ENCODE peak calls at places on chromosomes 3 and 15, in seven cellular contexts. J is neuronal stem cell, E is IMR-90, U is mesendoderm, L is H1, F is mesenchymal stem cell, S is trophoblast cell. R is an unnamed sample.

GRCh38 chr3:131216801-131217200 is 164.8 kb upstream of the NUDT16 start:
- DNase-seq in J (no peak), E (peak; percentile 50), U (peak; percentile 81), L (no peak), F (peak; percentile 72), S (peak; percentile 24), R (peak; percentile 55)

GRCh38 chr3:151101270-151101954 is 15.9 kb downstream of the MED12L start:
- DNase-seq in J (no peak), E (no peak), U (no peak), L (no peak), F (no peak), S (no peak), R (no peak)

GRCh38 chr15:29018406-29018805 is 132.6 kb downstream of the APBA2 start:
- DNase-seq in J (no peak), E (no peak), U (peak; percentile 68), L (peak; percentile 67), F (no peak), S (no peak), R (peak; percentile 80)

GRCh38 chr15:52733696-52734255 is 54.6 kb upstream of the ATOSA start:
- DNase-seq in J (no peak), E (no peak), U (no peak), L (no peak), F (peak; percentile 15), S (no peak), R (no peak)

GRCh38 chr3:131655076-131655685 is 152.4 kb upstream of the MRPL3 start:
- DNase-seq in J (no peak), E (no peak), U (no peak), L (no peak), F (no peak), S (no peak), R (no peak)

GRCh38 chr3:135970500-135971116 is 5.1 kb downstream of the PPP2R3A start:
- DNase-seq in J (no peak), E (peak; percentile 44), U (peak; percentile 39), L (no peak), F (no peak), S (no peak), R (no peak)

GRCh38 chr15:87762110-87762509 is 494.4 kb downstream of the NTRK3 start:
- DNase-seq in J (no peak), E (no peak), U (no peak), L (no peak), F (peak; percentile 29), S (no peak), R (no peak)

GRCh38 chr15:32717290-32718081 is at the start of gene GREM1:
- DNase-seq in J (peak; percentile 66), E (peak; percentile 70), U (peak; percentile 73), L (peak; percentile 81), F (peak; percentile 73), S (no peak), R (peak; percentile 55)

GRCh38 chr3:120094776-120095225 is 554 bp upstream of the GSK3B start:
- DNase-seq in J (peak; percentile 100), E (peak; percentile 100), U (peak; percentile 100), L (no peak), F (peak; percentile 100), S (peak; percentile 100), R (peak; percentile 99)

GRCh38 chr15:58355965-58356358 is 75.8 kb upstream of the LIPC start:
- DNase-seq in J (no peak), E (no peak), U (no peak), L (no peak), F (no peak), S (no peak), R (no peak)

GRCh38 chr3:171699611-171700010 is 110.7 kb downstream of the PLD1 start:
- DNase-seq in J (no peak), E (no peak), U (no peak), L (no peak), F (no peak), S (no peak), R (no peak)

GRCh38 chr3:112973325-112974177 is 1.4 kb downstream of the CD200R1 start:
- DNase-seq in J (no peak), E (no peak), U (no peak), L (no peak), F (no peak), S (no peak), R (no peak)

GRCh38 chr3:55272031-55272645 is 215.0 kb downstream of the WNT5A start:
- DNase-seq in J (no peak), E (peak; percentile 34), U (no peak), L (no peak), F (peak; percentile 49), S (no peak), R (no peak)

GRCh38 chr3:75631541-75631940 is 32.6 kb upstream of the FRG2C start:
- DNase-seq in J (no peak), E (no peak), U (no peak), L (no peak), F (no peak), S (no peak), R (no peak)

GRCh38 chr3:153144779-153145178 is 17.2 kb upstream of the RAP2B start:
- DNase-seq in J (no peak), E (peak; percentile 62), U (no peak), L (no peak), F (peak; percentile 48), S (no peak), R (no peak)

GRCh38 chr3:54223063-54223462 is 100.7 kb downstream of the CACNA2D3 start:
- DNase-seq in J (no peak), E (no peak), U (no peak), L (no peak), F (no peak), S (no peak), R (no peak)

GRCh38 chr3:66465034-66465433 is 35.8 kb downstream of the LRIG1 start:
- DNase-seq in J (no peak), E (no peak), U (no peak), L (no peak), F (no peak), S (no peak), R (no peak)

GRCh38 chr3:191216510-191216909 is 17.5 kb downstream of the OSTN start:
- DNase-seq in J (no peak), E (no peak), U (no peak), L (no peak), F (no peak), S (no peak), R (no peak)

GRCh38 chr3:191220908-191221307 is 21.9 kb downstream of the OSTN start:
- DNase-seq in J (no peak), E (no peak), U (peak; percentile 64), L (no peak), F (no peak), S (no peak), R (no peak)

GRCh38 chr3:191217331-191217730 is 18.3 kb downstream of the OSTN start:
- DNase-seq in J (no peak), E (no peak), U (no peak), L (no peak), F (no peak), S (no peak), R (no peak)
- H2BK5ac ChIP-seq in J (no peak overlapping the region), E (no peak overlapping the region), U (no peak overlapping the region), L (no peak overlapping the region), F (no peak overlapping the region), S (no peak overlapping the region), R (no peak overlapping the region)

DNA sequence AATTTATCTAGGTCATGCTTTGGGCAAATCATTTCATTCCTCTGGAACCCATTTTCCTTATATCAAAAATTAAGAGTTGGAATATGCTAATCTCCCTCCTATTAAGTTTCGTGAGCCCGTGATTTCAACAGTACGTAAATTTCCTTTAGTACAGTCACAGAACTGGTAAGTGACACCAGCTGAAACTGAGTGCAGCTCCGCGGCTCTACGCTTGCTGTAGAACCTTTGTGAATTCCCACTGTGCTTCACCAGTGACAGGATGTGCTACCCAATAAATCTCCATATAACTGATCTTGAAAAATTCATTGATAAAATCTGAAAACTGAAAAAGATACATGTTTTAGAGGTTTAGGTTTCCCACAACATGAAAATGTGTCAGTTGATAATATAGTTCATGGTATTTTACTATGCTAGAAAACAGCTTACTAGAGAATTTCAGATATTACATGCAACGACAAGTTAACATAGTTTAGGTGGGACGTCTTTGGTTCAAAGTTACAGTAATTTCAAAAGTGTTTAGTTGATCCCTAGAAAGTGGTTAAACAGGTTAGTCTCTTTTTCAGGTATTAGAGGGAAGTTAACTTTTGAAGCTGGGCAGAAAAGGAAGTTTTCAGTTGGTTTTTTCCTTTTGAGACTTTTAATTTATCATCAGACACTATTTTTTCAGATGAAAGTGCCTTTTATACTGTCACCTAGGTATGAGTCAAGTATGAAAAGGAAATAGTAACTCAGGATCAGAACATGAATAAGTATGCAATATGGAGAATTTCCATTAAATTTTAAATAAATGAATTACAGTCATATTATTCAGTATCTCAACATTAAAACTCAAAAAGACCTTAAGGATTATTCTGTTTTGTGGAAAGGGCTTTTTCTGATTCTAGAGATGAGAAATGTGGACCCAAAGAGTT is 57.0 kb downstream of the PPARG start:
- DNase-seq in J (no peak), E (no peak), U (no peak), L (no peak), F (no peak), S (no peak), R (no peak)
- H3K4me1 ChIP-seq in J (no peaks in the 10 kb centered on the region), E (peaks cover 2% of the 10 kb centered on the region), U (no peaks in the 10 kb centered on the region), L (no peaks in the 10 kb centered on the region), F (no peaks in the 10 kb centered on the region), S (peaks cover 5% of the 10 kb centered on the region), R (peaks cover 3% of the 10 kb centered on the region)

DNA sequence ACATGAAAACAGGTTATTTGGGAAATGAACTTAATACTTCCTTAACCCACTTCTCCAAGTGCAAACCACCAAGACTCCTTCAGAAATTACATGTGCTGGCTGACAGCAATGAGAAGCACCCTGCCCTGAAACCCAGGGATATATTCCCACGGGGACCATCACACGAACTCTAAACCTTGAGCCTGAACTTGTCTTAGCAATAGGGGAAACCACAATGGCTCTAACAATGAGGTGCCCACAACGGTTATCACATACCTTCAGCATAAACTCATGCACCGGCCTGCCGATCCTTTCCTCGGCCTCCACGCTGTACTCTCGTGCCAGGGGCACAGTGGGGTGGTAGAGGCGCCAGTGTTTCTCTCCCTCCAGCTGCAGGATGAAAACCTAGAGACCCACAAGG is 13.4 kb downstream of the RIOX2 start:
- DNase-seq in J (no peak), E (no peak), U (no peak), L (no peak), F (no peak), S (no peak), R (no peak)
- H3K23ac ChIP-seq in J (no peak overlapping the region), E (no peak overlapping the region), U (no peak overlapping the region), L (no peak overlapping the region), F (no peak overlapping the region), S (no peak overlapping the region), R (no peak overlapping the region)

GRCh38 chr15:47485419-47485818 is 231.9 kb upstream of the SEMA6D start:
- DNase-seq in J (no peak), E (peak; percentile 57), U (no peak), L (no peak), F (no peak), S (no peak), R (no peak)

GRCh38 chr15:47484997-47485396 is 232.3 kb upstream of the SEMA6D start:
- DNase-seq in J (no peak), E (peak; percentile 34), U (no peak), L (no peak), F (no peak), S (no peak), R (no peak)

GRCh38 chr15:47486051-47486450 is 231.3 kb upstream of the SEMA6D start:
- DNase-seq in J (no peak), E (no peak), U (no peak), L (no peak), F (no peak), S (no peak), R (no peak)

DNA sequence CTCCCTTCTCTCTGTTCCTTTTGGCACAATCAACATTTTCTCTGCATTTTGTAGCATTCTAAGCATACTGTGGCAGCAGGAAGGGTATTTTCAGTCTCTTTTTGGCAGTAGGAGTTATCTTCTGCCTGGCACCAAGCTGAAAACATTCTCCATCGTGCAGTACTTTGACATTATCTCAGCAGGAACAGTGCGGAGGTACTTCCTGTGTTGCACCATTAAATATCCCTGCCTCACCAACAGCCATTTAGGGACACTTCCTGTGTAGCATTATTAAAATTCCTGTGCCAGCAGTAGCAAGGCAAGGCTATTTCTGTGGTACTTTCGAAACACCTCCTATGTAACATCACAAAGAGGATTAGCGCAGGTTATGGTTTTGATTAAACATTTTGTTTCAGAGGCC is 233.2 kb upstream of the SEMA6D start:
- DNase-seq in J (no peak), E (peak; percentile 27), U (peak; percentile 60), L (no peak), F (peak; percentile 7), S (no peak), R (no peak)
- H2BK5ac ChIP-seq in J (no peak overlapping the region), E (peak overlapping the region; percentile 27), U (no peak overlapping the region), L (no peak overlapping the region), F (no peak overlapping the region), S (no peak overlapping the region), R (no peak overlapping the region)